ENCODE peak calls at places on chromosomes 7 and 10, in eight cellular contexts. B is fibroblast of lung; Z is fibroblast of mammary gland; Y is nephron progenitor cell; N is stomach; R is NCI-H2107; E is HuH-7.5; L is CD8-positive, alpha-beta T cell. I is an unnamed sample.

GRCh38 chr10:9437131-9437530 is 1382.6 kb downstream of the GATA3 start:
- DNase-seq in R (no peak), B (peak), Z (peak), E (no peak), L (no peak), Y (no peak), N (no peak), I (no peak)

GRCh38 chr10:88186335-88186734 is 322.9 kb downstream of the PTEN start:
- DNase-seq in E (no peak), N (no peak), Z (peak), L (no peak), Y (no peak), R (no peak), B (peak), I (no peak)

GRCh38 chr10:12319085-12319484 is 30.3 kb upstream of the CAMK1D start:
- DNase-seq in N (no peak), Z (no peak), Y (no peak), R (no peak), L (no peak), B (no peak), E (no peak), I (no peak)

GRCh38 chr7:108452707-108453106 is 3.5 kb downstream of the NRCAM start:
- DNase-seq in E (peak), B (peak), L (peak), Y (no peak), Z (peak), N (no peak), R (peak), I (no peak)

GRCh38 chr10:3222068-3222467 is 49.5 kb upstream of the PITRM1 start:
- DNase-seq in L (no peak), E (no peak), R (no peak), B (peak), Z (peak), N (no peak), Y (no peak), I (no peak)

GRCh38 chr10:58299580-58299979 is 30.6 kb downstream of the CISD1 start:
- DNase-seq in B (peak), R (no peak), Y (peak), N (peak), Z (peak), E (peak), L (peak), I (peak)

GRCh38 chr10:1737222-1738061 is at the start of gene ADARB2:
- DNase-seq in Z (no peak), Y (peak), E (no peak), R (peak), L (no peak), B (peak), N (peak), I (no peak)

GRCh38 chr7:93043393-93043985 is 74.3 kb downstream of the SAMD9 start:
- DNase-seq in R (no peak), N (no peak), Y (peak), E (no peak), B (peak), L (no peak), Z (peak), I (no peak)

GRCh38 chr7:135791543-135792120 is 43.0 kb upstream of the FAM180A start:
- DNase-seq in Z (no peak), N (no peak), E (no peak), Y (no peak), B (no peak), L (no peak), R (no peak), I (no peak)

GRCh38 chr7:35528381-35528977 is 166.5 kb downstream of the HERPUD2 start:
- DNase-seq in L (no peak), E (no peak), B (no peak), R (no peak), Y (no peak), Z (no peak), N (no peak), I (no peak)

GRCh38 chr7:20744913-20745587 is 41.6 kb downstream of the SP8 start:
- DNase-seq in Z (no peak), B (peak), E (no peak), Y (no peak), R (peak), L (no peak), N (no peak), I (no peak)

GRCh38 chr7:28573059-28573553 is 160.8 kb downstream of the CREB5 start:
- DNase-seq in Y (no peak), R (no peak), Z (peak), B (peak), N (peak), E (no peak), L (no peak), I (no peak)

GRCh38 chr7:45324683-45325237 is 167.2 kb downstream of the RAMP3 start:
- DNase-seq in B (peak), Y (no peak), L (no peak), Z (no peak), R (no peak), N (no peak), E (no peak), I (no peak)

GRCh38 chr7:37349979-37350590 is 98.6 kb downstream of the ELMO1 start:
- DNase-seq in B (no peak), N (no peak), E (no peak), Z (no peak), L (no peak), Y (no peak), R (no peak), I (peak)

GRCh38 chr7:36473454-36474282 is 84.0 kb downstream of the ANLN start:
- DNase-seq in L (no peak), Y (peak), E (peak), R (peak), N (peak), B (peak), Z (peak), I (peak)

GRCh38 chr7:25228386-25228785 is at the start of gene NPVF:
- DNase-seq in R (no peak), N (no peak), Y (no peak), B (no peak), L (no peak), Z (no peak), E (no peak), I (no peak)

GRCh38 chr7:93046641-93047040 is 71.1 kb downstream of the SAMD9 start:
- DNase-seq in Z (no peak), R (no peak), B (no peak), Y (peak), L (no peak), N (no peak), E (peak), I (no peak)

GRCh38 chr10:26556756-26557640 is 118.9 kb downstream of the APBB1IP start:
- DNase-seq in Y (peak), L (peak), Z (peak), N (no peak), R (no peak), E (peak), B (peak), I (no peak)

GRCh38 chr7:79506481-79506880 is 53.0 kb upstream of the MAGI2 start:
- DNase-seq in B (peak), L (no peak), Y (peak), R (no peak), Z (no peak), N (no peak), E (no peak), I (no peak)

GRCh38 chr10:94011296-94011695 is 17.6 kb downstream of the PLCE1 start:
- DNase-seq in E (no peak), Y (no peak), N (no peak), B (no peak), Z (no peak), R (no peak), L (no peak), I (no peak)

GRCh38 chr7:129144834-129145668 is 544 bp downstream of the TSPAN33 start:
- DNase-seq in N (no peak), Y (no peak), L (peak), Z (no peak), R (no peak), B (no peak), E (peak), I (no peak)

GRCh38 chr7:128672927-128673517 is 930 bp downstream of the GARIN1A start:
- DNase-seq in R (no peak), E (no peak), Y (peak), Z (peak), N (no peak), L (no peak), B (peak), I (no peak)

GRCh38 chr10:10831085-10831484 is 186.6 kb upstream of the CELF2 start:
- DNase-seq in Y (no peak), R (no peak), N (no peak), E (no peak), B (peak), L (no peak), Z (peak), I (no peak)

GRCh38 chr7:15015545-15016314 is 113.2 kb upstream of the DGKB start:
- DNase-seq in R (peak), N (peak), Z (peak), Y (peak), B (peak), E (peak), L (no peak), I (no peak)